ENCODE peak calls at places on chromosomes 16 and 17, in nine cellular contexts. K is AG04450; G is heart right ventricle; H is pancreas; X is transverse colon; R is GM23248; Y is cardiac muscle cell; T is left lung; N is CD4-positive, CD25-positive, alpha-beta regulatory T cell. W is an unnamed sample.

GRCh38 chr16:79599256-79599836 is 1.2 kb downstream of the MAF start:
- DNase-seq in K (no peak), G (peak; percentile 47), H (peak; percentile 29), X (no peak), R (peak; percentile 20), Y (peak; percentile 61), T (peak; percentile 82), N (no peak), W (no peak)

GRCh38 chr16:80802902-80803301 is 1.5 kb downstream of the CDYL2 start:
- DNase-seq in K (no peak), G (no peak), H (no peak), X (no peak), R (no peak), Y (no peak), T (peak; percentile 13), N (no peak), W (no peak)

GRCh38 chr16:24717411-24717810 is 12.0 kb upstream of the TNRC6A start:
- DNase-seq in K (no peak), G (no peak), H (no peak), X (no peak), R (peak; percentile 70), Y (no peak), T (no peak), N (no peak), W (no peak)

GRCh38 chr16:56428087-56428486 is 2.7 kb upstream of the AMFR start:
- DNase-seq in K (no peak), G (no peak), H (no peak), X (no peak), R (peak; percentile 26), Y (no peak), T (no peak), N (peak; percentile 26), W (no peak)

GRCh38 chr17:40564195-40564882 is 933 bp downstream of the CCR7 start:
- DNase-seq in K (no peak), G (no peak), H (no peak), X (no peak), R (no peak), Y (no peak), T (no peak), N (peak; percentile 54), W (no peak)

GRCh38 chr17:6023452-6023851 is 46.7 kb upstream of the WSCD1 start:
- DNase-seq in K (no peak), G (no peak), H (no peak), X (no peak), R (no peak), Y (no peak), T (no peak), N (no peak), W (no peak)

GRCh38 chr17:38917259-38917658 is 8.2 kb upstream of the LASP1NB start:
- DNase-seq in K (no peak), G (no peak), H (no peak), X (no peak), R (no peak), Y (no peak), T (no peak), N (no peak), W (no peak)

GRCh38 chr17:33560165-33560564 is 267.1 kb upstream of the ASIC2 start:
- DNase-seq in K (no peak), G (no peak), H (no peak), X (no peak), R (peak; percentile 56), Y (no peak), T (no peak), N (no peak), W (no peak)

GRCh38 chr17:260031-260791 is 78.8 kb upstream of the DOC2B start:
- DNase-seq in K (no peak), G (no peak), H (peak; percentile 7), X (no peak), R (no peak), Y (no peak), T (no peak), N (no peak), W (no peak)

DNA sequence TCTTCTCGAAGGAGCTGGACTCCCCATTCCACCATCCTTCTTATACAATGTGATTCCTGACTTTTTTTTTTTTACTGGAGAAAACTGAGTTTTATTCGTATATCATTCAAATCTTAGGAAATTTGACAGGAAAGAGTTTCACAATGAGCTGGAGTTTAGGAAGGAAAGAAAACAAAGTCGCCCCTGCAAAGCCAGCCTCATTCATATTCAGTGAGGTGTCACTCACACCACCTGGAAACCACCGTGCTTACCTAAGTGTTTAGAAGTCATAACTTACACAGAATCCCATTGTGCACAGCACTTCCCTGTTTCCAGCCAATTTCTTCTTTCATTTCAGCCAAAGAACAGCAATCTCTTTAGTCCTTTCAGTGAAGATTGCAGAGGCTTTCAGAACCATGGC is 90.3 kb upstream of the CHMP6 start:
- DNase-seq in K (no peak), G (no peak), H (no peak), X (no peak), R (no peak), Y (no peak), T (no peak), N (no peak), W (no peak)
- H3K4me3 ChIP-seq in K (no peak overlapping the region), G (no peak overlapping the region), H (no peak overlapping the region), X (no peak overlapping the region), R (no peak overlapping the region), Y (no peak overlapping the region), T (no peak overlapping the region), N (no peak overlapping the region), W (no peak overlapping the region)

DNA sequence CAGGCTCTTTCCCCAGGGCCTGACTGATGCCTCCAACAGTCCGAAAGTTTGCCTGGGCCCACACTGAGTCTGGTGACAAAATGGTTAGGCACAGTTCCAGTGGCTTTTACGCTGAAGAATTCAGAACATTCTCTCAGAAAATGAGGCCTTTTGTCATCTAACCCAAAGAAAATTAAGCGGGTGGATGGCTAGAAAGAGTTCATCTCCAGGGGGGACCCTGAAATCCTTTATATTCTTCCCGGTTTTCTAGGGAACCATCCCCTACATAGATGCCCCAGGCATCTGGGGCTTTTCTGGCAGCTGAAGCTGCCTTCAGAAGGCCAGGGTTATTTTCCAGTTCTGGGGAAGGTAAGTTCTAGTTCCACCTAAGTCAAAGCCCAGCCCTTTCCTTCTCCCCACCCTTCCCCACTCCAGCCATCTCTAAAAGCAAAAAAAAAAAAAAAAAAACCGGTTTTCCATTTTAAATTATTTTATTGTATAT is 2.2 kb downstream of the RASD1 start:
- DNase-seq in K (no peak), G (no peak), H (no peak), X (no peak), R (peak; percentile 12), Y (no peak), T (no peak), N (no peak), W (no peak)
- H3K27ac ChIP-seq in K (no peak overlapping the region), G (peak overlapping the region; percentile 73), H (no peak overlapping the region), X (peak overlapping the region; percentile 45), R (no peak overlapping the region), Y (no peak overlapping the region), T (no peak overlapping the region), N (no peak overlapping the region), W (peak overlapping the region; percentile 96)

DNA sequence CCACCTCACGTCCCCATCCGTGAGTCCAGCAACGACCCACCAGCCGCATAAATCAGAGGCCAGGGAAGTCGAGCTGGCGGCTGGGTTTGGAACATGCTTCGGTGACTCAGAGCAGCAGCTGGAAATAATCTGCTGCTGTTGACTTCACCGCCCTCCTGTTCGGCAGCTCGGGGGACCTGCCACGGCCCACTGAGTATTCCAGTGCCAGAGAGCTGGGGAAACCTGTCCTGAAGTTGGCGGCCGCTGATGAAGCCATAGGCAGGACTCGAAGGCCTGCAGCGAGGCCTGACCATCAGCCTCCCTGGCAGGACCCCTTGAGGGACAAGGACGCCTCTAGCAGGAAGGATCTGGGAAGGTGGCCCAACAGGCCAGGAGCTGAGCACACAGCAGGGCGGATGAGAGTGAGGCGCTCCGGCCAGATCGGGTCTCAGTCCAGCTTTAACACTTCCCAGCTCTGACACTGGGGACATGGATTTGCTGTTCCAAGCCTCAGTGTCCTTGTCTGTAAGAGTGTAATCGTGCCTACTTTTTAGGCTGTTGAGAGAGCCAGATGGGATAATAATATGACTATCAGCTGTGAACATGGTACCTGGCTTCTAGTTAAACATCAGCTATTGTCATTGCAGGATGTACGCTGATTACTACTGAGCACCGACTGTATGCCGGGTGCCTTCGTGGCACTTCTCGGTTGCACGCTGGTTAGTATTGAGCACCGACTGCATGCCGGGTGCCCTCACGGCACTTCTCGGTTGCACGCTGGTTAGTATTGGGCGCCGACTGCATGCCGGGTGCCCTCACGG is 50.4 kb upstream of the CIBAR2 start:
- DNase-seq in K (peak; percentile 65), G (peak; percentile 65), H (no peak), X (peak; percentile 48), R (peak; percentile 95), Y (no peak), T (peak; percentile 31), N (no peak), W (no peak)
- H3K27me3 ChIP-seq in K (no peaks in the 10 kb centered on the region), G (no peaks in the 10 kb centered on the region), H (no peaks in the 10 kb centered on the region), X (peaks cover 10% of the 10 kb centered on the region), R (no peaks in the 10 kb centered on the region), Y (no peaks in the 10 kb centered on the region), T (peaks cover 14% of the 10 kb centered on the region), N (no peaks in the 10 kb centered on the region), W (no peaks in the 10 kb centered on the region)

GRCh38 chr17:46770818-46771600 is 47.5 kb downstream of the WNT3 start:
- DNase-seq in K (no peak), G (peak; percentile 50), H (no peak), X (peak; percentile 54), R (peak; percentile 83), Y (peak; percentile 72), T (peak; percentile 83), N (peak; percentile 12), W (peak; percentile 57)

GRCh38 chr17:46770439-46770817 is 48.1 kb downstream of the WNT3 start:
- DNase-seq in K (no peak), G (no peak), H (no peak), X (no peak), R (no peak), Y (no peak), T (peak; percentile 45), N (no peak), W (no peak)

GRCh38 chr17:46771601-46772012 is 46.9 kb downstream of the WNT3 start:
- DNase-seq in K (no peak), G (peak; percentile 40), H (no peak), X (peak; percentile 37), R (peak; percentile 58), Y (peak; percentile 75), T (no peak), N (no peak), W (no peak)

GRCh38 chr17:46768540-46768870 is 50.0 kb downstream of the WNT3 start:
- DNase-seq in K (no peak), G (no peak), H (no peak), X (no peak), R (no peak), Y (no peak), T (peak; percentile 65), N (no peak), W (peak; percentile 23)

DNA sequence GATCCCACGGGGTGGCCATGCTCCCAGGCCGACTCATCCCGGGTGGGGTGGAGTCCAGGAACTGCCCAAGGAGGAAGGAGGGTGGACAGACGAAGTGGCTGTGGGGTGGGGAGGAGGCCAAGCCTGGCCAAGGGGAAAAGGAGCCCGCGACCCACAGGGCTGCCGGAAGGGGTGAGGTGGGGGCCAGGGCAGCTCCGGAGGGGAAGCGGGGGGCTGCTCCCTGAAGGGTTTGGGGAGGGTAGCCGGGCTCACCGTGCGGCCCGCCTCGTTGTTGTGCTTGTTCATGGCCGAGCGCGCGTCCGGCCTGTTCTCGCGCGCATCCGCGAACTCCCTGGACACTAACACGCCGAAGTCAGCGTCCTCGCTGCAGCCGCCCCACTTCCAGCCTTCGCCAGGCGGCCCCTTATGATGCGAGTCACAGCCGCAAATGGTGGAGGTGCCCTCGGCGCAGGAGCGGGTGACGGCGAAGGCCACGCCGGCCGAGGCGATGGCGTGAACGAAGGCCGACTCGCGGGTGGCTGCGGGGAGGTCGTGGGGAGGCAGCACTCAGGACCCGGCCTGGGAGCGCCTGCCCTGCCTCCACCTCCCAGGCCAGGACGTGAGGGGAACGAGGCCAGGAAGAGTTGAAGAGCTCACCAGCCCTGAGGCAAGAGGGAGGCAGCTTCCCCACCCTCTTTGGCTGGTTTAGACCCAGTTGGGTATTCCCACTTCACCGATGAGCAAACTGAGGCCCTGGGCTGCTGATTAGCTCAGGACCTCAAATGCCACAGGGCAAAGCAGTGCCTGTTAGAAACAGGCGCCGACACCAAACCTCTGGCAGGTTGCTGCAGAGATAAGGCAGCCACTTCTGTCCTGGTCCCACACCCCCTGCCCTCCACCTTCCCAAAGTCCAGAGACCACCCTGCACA is 48.7 kb downstream of the WNT3 start:
- DNase-seq in K (no peak), G (no peak), H (no peak), X (no peak), R (no peak), Y (no peak), T (peak; percentile 79), N (peak; percentile 13), W (no peak)
- H3K4me3 ChIP-seq in K (no peak overlapping the region), G (no peak overlapping the region), H (no peak overlapping the region), X (peak overlapping the region; percentile 36), R (no peak overlapping the region), Y (no peak overlapping the region), T (no peak overlapping the region), N (no peak overlapping the region), W (no peak overlapping the region)